ENCODE peak calls at places on chromosomes 1 and 21, in six cellular contexts. O, Q, I, L, V and M are unnamed samples.

GRCh38 chr1:240947438-240948224 is 335.7 kb upstream of the GREM2 start:
- DNase-seq in O (no peak), Q (no peak), I (no peak), L (no peak), V (no peak), M (no peak)

GRCh38 chr21:28215214-28215954 is 777.3 kb downstream of the LTN1 start:
- DNase-seq in O (no peak), Q (peak), I (no peak), L (peak), V (peak), M (no peak)

GRCh38 chr1:245822997-245823396 is 668.2 kb downstream of the KIF26B start:
- DNase-seq in O (no peak), Q (peak), I (no peak), L (peak), V (peak), M (no peak)

GRCh38 chr1:156006666-156007376 is 13.9 kb downstream of the SSR2 start:
- DNase-seq in O (no peak), Q (no peak), I (no peak), L (no peak), V (no peak), M (no peak)

GRCh38 chr1:57363165-57363564 is 60.7 kb downstream of the DAB1 start:
- DNase-seq in O (no peak), Q (no peak), I (no peak), L (no peak), V (no peak), M (no peak)

GRCh38 chr1:85582687-85583354 is 2.3 kb downstream of the CCN1 start:
- DNase-seq in O (no peak), Q (peak), I (no peak), L (peak), V (peak), M (no peak)

GRCh38 chr1:226643167-226643566 is 94.6 kb downstream of the STUM start:
- DNase-seq in O (no peak), Q (peak), I (no peak), L (peak), V (peak), M (no peak)

GRCh38 chr1:27603320-27603961 is 503 bp downstream of the AHDC1 start:
- DNase-seq in O (no peak), Q (no peak), I (no peak), L (no peak), V (peak), M (peak)

GRCh38 chr1:81876901-81877750 is 76.4 kb downstream of the ADGRL2 start:
- DNase-seq in O (no peak), Q (peak), I (no peak), L (peak), V (no peak), M (no peak)

GRCh38 chr1:75134656-75134938 is 409 bp downstream of the LHX8 start:
- DNase-seq in O (no peak), Q (no peak), I (no peak), L (no peak), V (no peak), M (no peak)

GRCh38 chr21:43994085-43994484 is 18.0 kb upstream of the TRAPPC10 start:
- DNase-seq in O (no peak), Q (no peak), I (no peak), L (no peak), V (no peak), M (no peak)

DNA sequence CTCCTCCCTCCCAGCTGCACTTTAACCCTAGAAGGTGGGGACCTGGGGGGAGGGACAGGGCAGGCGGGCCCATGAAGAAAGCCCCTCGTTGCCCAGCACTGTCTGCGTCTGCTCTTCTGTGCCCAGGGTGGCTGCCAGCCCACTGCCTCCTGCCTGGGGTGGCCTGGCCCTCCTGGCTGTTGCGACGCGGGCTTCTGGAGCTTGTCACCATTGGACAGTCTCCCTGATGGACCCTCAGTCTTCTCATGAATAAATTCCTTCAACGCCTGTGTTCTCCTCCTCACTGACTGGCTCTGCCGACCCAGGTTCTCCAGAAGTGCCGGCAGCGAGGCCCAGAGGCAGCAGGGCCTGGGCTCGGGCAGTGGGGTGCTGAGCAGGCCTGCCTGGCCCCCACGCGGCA is 6.5 kb upstream of the HTR6 start:
- DNase-seq in O (no peak), Q (no peak), I (no peak), L (no peak), V (no peak), M (no peak)
- H3K14ac ChIP-seq in O (no peak), Q (no peak), I (no peak), L (no peak), V (no peak), M (no peak)

DNA sequence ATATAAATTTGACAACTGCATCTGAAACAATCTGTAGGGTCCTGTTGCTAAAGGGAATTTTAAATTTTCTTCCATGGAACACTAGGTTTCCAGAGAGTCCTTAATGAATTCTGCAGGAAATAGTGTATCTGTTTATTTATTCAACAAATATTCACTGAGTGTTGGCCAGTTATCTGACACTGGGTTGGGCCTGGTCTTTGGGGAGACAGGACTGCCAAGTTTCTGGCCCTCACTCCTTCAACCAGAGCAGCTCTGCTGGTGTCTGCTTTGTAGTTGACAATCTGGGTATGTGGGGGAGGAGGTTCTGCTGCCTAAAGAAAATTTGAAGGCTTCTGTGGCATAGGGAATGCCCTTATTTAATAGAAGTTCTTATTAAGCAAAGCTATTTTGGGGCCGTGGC is 26.1 kb upstream of the HUNK start:
- DNase-seq in O (no peak), Q (no peak), I (no peak), L (no peak), V (no peak), M (no peak)
- H3K14ac ChIP-seq in O (no peak), Q (no peak), I (no peak), L (no peak), V (no peak), M (no peak)

DNA sequence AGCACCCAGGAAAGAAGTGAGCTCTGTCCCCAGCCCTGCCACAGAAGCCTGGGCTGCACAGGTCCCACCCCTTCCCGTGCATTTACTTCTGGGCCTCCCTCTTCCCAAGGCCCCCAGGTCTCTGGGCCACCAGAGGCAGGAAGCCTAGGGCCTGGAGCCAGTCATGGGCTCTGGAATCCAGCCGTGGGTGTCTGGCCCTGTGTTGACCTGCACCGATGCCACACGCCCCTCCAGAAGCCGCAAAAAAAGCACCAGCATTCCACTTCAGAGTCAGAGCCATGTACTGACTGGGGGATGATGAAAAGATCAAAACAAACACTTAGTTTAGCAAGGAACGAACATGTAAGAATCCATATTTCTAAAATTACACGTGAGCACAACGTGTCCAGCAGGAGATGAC is 141.7 kb downstream of the NPHP4 start:
- DNase-seq in O (no peak), Q (peak), I (no peak), L (no peak), V (no peak), M (no peak)
- H3K14ac ChIP-seq in O (no peak), Q (no peak), I (no peak), L (no peak), V (no peak), M (no peak)

GRCh38 chr1:220791959-220792358 is 5.2 kb downstream of the MTARC1 start:
- DNase-seq in O (no peak), Q (no peak), I (no peak), L (no peak), V (peak), M (no peak)
- H3K14ac ChIP-seq in O (no peak), Q (no peak), I (no peak), L (no peak), V (no peak), M (no peak)

GRCh38 chr21:45299026-45299863 is 11.6 kb upstream of the POFUT2 start:
- DNase-seq in O (no peak), Q (no peak), I (no peak), L (peak), V (no peak), M (no peak)
- H3K14ac ChIP-seq in O (no peak), Q (peak), I (no peak), L (no peak), V (peak), M (no peak)

GRCh38 chr1:236389253-236389652 is 4.8 kb upstream of the EDARADD start:
- DNase-seq in O (no peak), Q (no peak), I (no peak), L (no peak), V (peak), M (no peak)
- H3K14ac ChIP-seq in O (no peak), Q (no peak), I (no peak), L (no peak), V (no peak), M (no peak)

GRCh38 chr1:189706594-189706993 is 771.1 kb downstream of the BRINP3 start:
- DNase-seq in O (no peak), Q (peak), I (no peak), L (no peak), V (no peak), M (no peak)
- H3K14ac ChIP-seq in O (no peak), Q (no peak), I (no peak), L (no peak), V (no peak), M (no peak)